ENCODE peak calls at places on chromosomes 4 and X, in five cellular contexts. V is heart left ventricle, Z is MM.1S, O is progenitor cell of endocrine pancreas, X is left lung. G is an unnamed sample.

GRCh38 chr4:2954358-2955185 is 8.6 kb downstream of the NOP14 start:
- DNase-seq in V (no peak), O (no peak), X (no peak), Z (peak), G (peak)

GRCh38 chr4:182649698-182650477 is 267.3 kb downstream of the DCTD start:
- DNase-seq in O (no peak), X (no peak), V (no peak), Z (no peak), G (no peak)

GRCh38 chrX:155070975-155071693 is at the start of the genes BRCC3, CMC4 and MTCP1:
- DNase-seq in Z (peak), X (peak), V (peak), O (peak), G (peak)

GRCh38 chr4:2820216-2820982 is 23.2 kb upstream of the ADD1 start:
- DNase-seq in V (no peak), Z (no peak), O (no peak), X (no peak), G (no peak)

GRCh38 chrX:23380581-23380980 is 45.9 kb downstream of the PTCHD1 start:
- DNase-seq in O (no peak), Z (no peak), X (no peak), V (no peak), G (no peak)

GRCh38 chr4:26372525-26373172 is 51.8 kb downstream of the RBPJ start:
- DNase-seq in X (no peak), V (peak), O (no peak), Z (peak), G (peak)

GRCh38 chrX:1491851-1492349 is 39.2 kb upstream of the ASMTL start:
- DNase-seq in Z (peak), V (no peak), O (peak), X (no peak), G (peak)

GRCh38 chr4:6308890-6309643 is 39.4 kb downstream of the WFS1 start:
- DNase-seq in V (no peak), X (no peak), O (peak), Z (no peak), G (no peak)

GRCh38 chr4:93478805-93479204 is 349.7 kb upstream of the ATOH1 start:
- DNase-seq in V (no peak), Z (no peak), O (no peak), X (no peak), G (no peak)

GRCh38 chrX:9708923-9709553 is 56.6 kb downstream of the GPR143 start:
- DNase-seq in O (peak), X (peak), Z (peak), V (peak), G (peak)

GRCh38 chrX:82912401-82912800 is 595.7 kb upstream of the POU3F4 start:
- DNase-seq in Z (no peak), X (no peak), O (no peak), V (no peak), G (no peak)

GRCh38 chrX:22171287-22172060 is 101.2 kb upstream of the CBLL2 start:
- DNase-seq in X (no peak), Z (no peak), O (no peak), V (no peak), G (no peak)

GRCh38 chr4:4637710-4638109 is 95.9 kb upstream of the STX18 start:
- DNase-seq in Z (no peak), X (no peak), O (no peak), V (no peak), G (peak)

GRCh38 chr4:95188701-95189401 is 359.9 kb downstream of the UNC5C start:
- DNase-seq in Z (peak), O (no peak), X (no peak), V (no peak), G (no peak)

GRCh38 chr4:174133525-174133924 is 149.9 kb downstream of the FBXO8 start:
- DNase-seq in X (no peak), V (no peak), Z (no peak), O (no peak), G (no peak)

GRCh38 chrX:9055354-9055753 is 21.4 kb upstream of the FAM9B start:
- DNase-seq in V (no peak), X (no peak), Z (no peak), O (no peak), G (no peak)

GRCh38 chr4:128358231-128358902 is 70.8 kb upstream of the PGRMC2 start:
- DNase-seq in O (no peak), X (no peak), Z (no peak), V (peak), G (no peak)

GRCh38 chr4:4333265-4333706 is 43.2 kb downstream of the ZBTB49 start:
- DNase-seq in O (no peak), X (peak), Z (no peak), V (peak), G (no peak)

GRCh38 chrX:130060122-130061069 is 49.9 kb downstream of the ELF4 start:
- DNase-seq in Z (peak), O (peak), V (peak), X (peak), G (peak)

GRCh38 chr4:101711590-101712255 is 78.8 kb upstream of the BANK1 start:
- DNase-seq in V (no peak), X (no peak), Z (peak), O (no peak), G (no peak)

GRCh38 chr4:3224971-3225850 is 23.7 kb upstream of the MSANTD1 start:
- DNase-seq in X (peak), O (no peak), V (no peak), Z (no peak), G (no peak)

GRCh38 chr4:124144302-124144701 is 568.2 kb downstream of the ANKRD50 start:
- DNase-seq in X (no peak), Z (no peak), O (no peak), V (no peak), G (no peak)

GRCh38 chr4:100168521-100168920 is 21.7 kb downstream of the DDIT4L start:
- DNase-seq in O (no peak), Z (no peak), V (no peak), X (no peak), G (no peak)

GRCh38 chr4:181909368-181909767 is 333.8 kb upstream of the TENM3 start:
- DNase-seq in O (no peak), V (no peak), Z (no peak), X (no peak), G (no peak)

GRCh38 chrX:69186651-69187050 is 21.4 kb upstream of the PJA1 start:
- DNase-seq in V (no peak), Z (no peak), O (no peak), X (no peak), G (no peak)

GRCh38 chrX:6307156-6307555 is 78.5 kb upstream of the NLGN4X start:
- DNase-seq in V (no peak), Z (no peak), X (no peak), O (no peak), G (no peak)

GRCh38 chr4:45399116-45399515 is 672.8 kb upstream of the GNPDA2 start:
- DNase-seq in O (no peak), X (no peak), Z (no peak), V (no peak), G (no peak)

GRCh38 chrX:31435592-31435991 is 363.8 kb upstream of the FTHL17 start:
- DNase-seq in Z (no peak), X (no peak), O (peak), V (no peak), G (no peak)

GRCh38 chrX:78708171-78708570 is 39.3 kb upstream of the LPAR4 start:
- DNase-seq in Z (no peak), X (no peak), O (no peak), V (peak), G (no peak)
- TF ChIP-seq CTCF in Z (peak), X (no peak), O (peak), V (peak), G (peak)

DNA sequence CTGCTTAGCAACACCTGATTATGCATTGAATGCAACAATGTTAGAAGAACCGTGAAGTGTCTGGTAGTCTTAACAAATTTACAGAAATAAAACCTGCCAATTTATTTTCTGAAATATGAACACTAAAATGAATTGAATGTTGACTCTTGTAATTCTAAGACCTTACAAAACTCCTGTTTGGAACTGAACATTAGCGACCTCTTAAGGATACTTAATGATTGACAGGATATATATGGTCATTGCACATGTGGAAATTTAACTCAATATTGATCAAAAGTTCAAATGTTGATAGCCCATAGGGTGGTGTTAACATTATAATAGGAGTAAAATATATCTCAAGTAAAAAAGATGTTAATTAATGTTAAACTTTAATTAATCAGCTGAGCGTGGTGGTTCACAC is 79.1 kb downstream of the TECRL start:
- DNase-seq in Z (peak), V (no peak), X (no peak), O (no peak), G (no peak)
- TF ChIP-seq CTCF in Z (peak), V (no peak), X (no peak), O (no peak), G (no peak)

GRCh38 chrX:118847676-118848075 is 24.1 kb downstream of the ZCCHC12 start:
- DNase-seq in O (no peak), X (no peak), V (no peak), Z (peak), G (peak)
- TF ChIP-seq CTCF in O (peak), X (peak), V (peak), Z (peak), G (peak)

GRCh38 chr4:119266153-119266552 is 53.6 kb downstream of the USP53 start:
- DNase-seq in O (no peak), V (no peak), X (no peak), Z (no peak), G (no peak)
- TF ChIP-seq CTCF in O (no peak), V (no peak), X (no peak), Z (no peak), G (no peak)